ENCODE peak calls at places on chromosomes 4 and X, in four cellular contexts. S is SK-N-SH, W is mammary epithelial cell, N is OCI-LY7. J is an unnamed sample. For H3K36me3, the result is how much of the 10 kb centered on the place peaks cover.

GRCh38 chr4:176742211-176742610 is 50.5 kb downstream of the VEGFC start:
- DNase-seq in S (no peak), N (no peak), W (no peak), J (no peak)

GRCh38 chr4:27123050-27123768 is 262.6 kb downstream of the STIM2 start:
- DNase-seq in N (no peak), W (peak), S (no peak), J (no peak)

GRCh38 chrX:72495041-72495440 is 77.6 kb downstream of the HDAC8 start:
- DNase-seq in S (peak), N (no peak), W (no peak), J (no peak)

GRCh38 chr4:138111462-138112000 is 130.6 kb downstream of the SLC7A11 start:
- DNase-seq in W (peak), S (no peak), N (no peak), J (peak)

GRCh38 chr4:105147226-105148151 is 813 bp downstream of the TET2 start:
- DNase-seq in N (no peak), W (peak), S (peak), J (no peak)

GRCh38 chr4:139876328-139876941 is 210.8 kb downstream of the MGST2 start:
- DNase-seq in S (peak), W (peak), N (no peak), J (no peak)

GRCh38 chrX:45592067-45592466 is 391.4 kb upstream of the DIPK2B start:
- DNase-seq in S (no peak), W (no peak), N (no peak), J (no peak)

GRCh38 chrX:115259238-115259875 is 25.5 kb upstream of the LRCH2 start:
- DNase-seq in N (no peak), S (no peak), W (no peak), J (peak)

GRCh38 chr4:25727711-25728493 is 72.3 kb downstream of the SLC34A2 start:
- DNase-seq in S (no peak), W (peak), N (no peak), J (no peak)

GRCh38 chrX:47645530-47645929 is 4.8 kb downstream of the ELK1 start:
- DNase-seq in W (peak), N (no peak), S (no peak), J (no peak)

GRCh38 chr4:10482913-10483312 is 25.7 kb upstream of the ZNF518B start:
- DNase-seq in N (no peak), W (no peak), S (no peak), J (no peak)

GRCh38 chr4:141130947-141131545 is 2.2 kb downstream of the RNF150 start:
- DNase-seq in N (no peak), W (no peak), S (peak), J (no peak)

GRCh38 chrX:45344597-45344996 is 143.9 kb upstream of the DIPK2B start:
- DNase-seq in W (no peak), N (no peak), S (no peak), J (no peak)

GRCh38 chrX:136457303-136457917 is 30.3 kb upstream of the BRS3 start:
- DNase-seq in S (no peak), N (no peak), W (no peak), J (peak)

GRCh38 chr4:127210877-127211276 is 421.9 kb upstream of the INTU start:
- DNase-seq in W (no peak), N (no peak), S (no peak), J (no peak)

GRCh38 chr4:154004859-154005520 is 216.1 kb upstream of the SFRP2 start:
- DNase-seq in N (no peak), S (no peak), W (peak), J (no peak)

GRCh38 chr4:10273030-10273429 is 156.4 kb upstream of the WDR1 start:
- DNase-seq in S (no peak), N (no peak), W (peak), J (no peak)

GRCh38 chr4:11456441-11456840 is 27.7 kb upstream of the HS3ST1 start:
- DNase-seq in W (no peak), S (no peak), N (no peak), J (no peak)

GRCh38 chrX:39196192-39197102 is 395.2 kb downstream of the MID1IP1 start:
- DNase-seq in N (peak), S (no peak), W (peak), J (no peak)

GRCh38 chrX:118188977-118189376 is 72.4 kb upstream of the KLHL13 start:
- DNase-seq in W (no peak), N (no peak), S (peak), J (no peak)
- H2AFZ ChIP-seq in W (no peak), N (no peak), S (no peak), J (no peak)

GRCh38 chr4:145842224-145842887 is 96.3 kb downstream of the ZNF827 start:
- DNase-seq in N (no peak), S (no peak), W (no peak), J (no peak)
- H3K36me3 ChIP-seq in N (half or more), S (under half), W (under half), J (under half)

DNA sequence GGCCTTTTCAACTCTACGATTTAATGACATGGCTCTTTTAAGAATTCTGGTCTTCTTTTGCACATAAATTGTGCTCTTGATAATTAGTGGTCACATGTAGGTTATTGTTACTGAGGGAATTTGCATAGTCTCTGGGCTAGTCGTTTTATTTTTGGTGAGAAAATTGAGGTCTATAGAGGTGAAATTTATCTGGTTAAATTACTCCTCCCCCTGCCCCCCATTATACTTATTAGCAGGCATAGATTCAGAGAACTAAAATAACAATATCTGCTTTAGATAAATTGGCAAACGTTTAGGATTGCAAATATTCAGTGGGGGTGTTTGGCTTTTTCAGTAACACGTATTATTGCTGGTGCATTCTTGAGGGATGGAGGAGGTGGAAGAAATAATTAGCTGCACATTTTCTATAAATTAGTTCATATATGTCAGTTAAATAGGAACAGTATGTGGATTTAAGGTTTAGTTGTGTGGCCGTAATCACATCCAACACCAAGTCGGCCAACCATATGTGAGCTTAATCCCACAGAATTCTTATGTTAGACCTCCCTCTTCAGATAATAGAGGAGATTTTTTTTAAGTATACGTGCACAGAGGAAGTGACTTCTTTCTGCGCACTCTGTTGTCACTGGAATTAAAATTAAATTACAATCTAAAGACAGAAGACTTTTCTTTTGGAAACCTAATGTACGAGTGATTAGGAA is 1.9 kb downstream of the SEPTIN11 start:
- DNase-seq in W (no peak), S (no peak), N (no peak), J (no peak)
- H2AFZ ChIP-seq in W (peak), S (no peak), N (peak), J (peak)

DNA sequence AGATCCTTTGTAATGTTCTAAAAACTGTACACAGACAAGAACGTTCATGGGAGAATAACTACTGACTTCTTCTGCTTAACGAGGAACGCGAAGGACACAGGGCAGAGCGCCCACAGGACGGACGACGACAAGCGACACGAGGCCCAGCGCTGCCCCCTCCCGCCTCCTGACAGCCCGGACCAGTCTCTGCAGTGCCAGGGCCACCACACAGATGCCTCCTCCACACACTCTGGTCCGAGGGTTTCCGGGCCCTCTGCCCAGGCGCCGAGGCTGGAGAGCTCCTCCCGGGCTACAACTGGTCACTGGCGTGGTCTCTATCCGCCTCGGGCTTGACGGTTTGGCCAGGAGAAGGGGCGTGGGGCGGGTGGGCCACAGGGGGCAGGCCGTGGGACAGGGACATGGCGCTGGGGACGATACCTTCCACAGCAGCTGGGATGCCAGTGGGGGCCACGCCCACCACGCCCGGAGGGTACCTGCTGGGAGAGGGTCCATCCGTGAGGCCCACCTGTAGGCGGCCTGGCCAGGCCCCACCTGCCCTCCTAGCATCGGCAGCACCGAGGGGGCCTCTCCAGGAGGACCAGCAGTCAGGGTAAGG is 36.9 kb downstream of the CTBP1 start:
- DNase-seq in N (no peak), W (no peak), S (no peak), J (no peak)
- H3K36me3 ChIP-seq in N (half or more), W (under half), S (half or more), J (under half)

GRCh38 chr4:1348014-1348513 is 1.1 kb downstream of the UVSSA start:
- DNase-seq in N (no peak), W (no peak), S (no peak), J (no peak)
- H2AFZ ChIP-seq in N (no peak), W (peak), S (no peak), J (peak)

DNA sequence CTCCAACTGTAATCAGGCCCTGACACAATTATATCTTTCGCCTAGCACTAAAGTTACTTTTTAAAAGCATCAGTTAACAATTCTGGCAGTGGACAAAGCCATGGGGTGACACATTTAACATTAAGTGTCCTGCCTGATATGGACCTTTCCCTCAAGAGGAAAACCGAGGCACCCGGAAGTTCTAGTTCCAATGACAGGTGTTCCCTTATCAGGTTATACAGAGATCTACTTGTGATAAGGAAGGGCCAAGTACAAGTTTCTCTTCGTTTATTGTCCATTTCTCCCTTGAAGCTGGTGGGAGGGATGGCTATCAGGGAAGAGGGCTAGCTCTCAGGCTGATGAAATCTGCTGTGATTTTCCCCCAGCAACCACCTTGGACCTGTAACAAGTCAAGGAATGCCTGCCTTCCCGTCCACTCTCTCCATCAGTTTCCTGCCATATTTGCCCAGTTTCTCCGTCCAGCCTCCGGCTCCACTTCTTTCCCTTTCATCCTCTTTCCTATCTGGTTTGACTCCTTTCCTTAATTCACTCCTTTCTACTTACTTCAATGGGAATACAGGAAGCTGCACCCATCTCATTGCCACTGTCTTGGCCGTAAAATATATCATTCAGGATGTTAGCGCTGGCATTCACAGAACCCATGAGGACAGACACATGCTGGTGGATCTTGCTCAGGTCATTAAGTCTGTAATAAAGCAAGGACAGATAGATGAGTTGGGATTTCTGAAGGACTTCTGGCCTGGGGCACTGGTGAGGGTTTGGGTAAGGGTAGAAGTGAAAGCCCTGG is 95.0 kb downstream of the DGKK start:
- DNase-seq in W (no peak), S (no peak), N (no peak), J (no peak)
- H3K36me3 ChIP-seq in W (under half), S (under half), N (under half), J (under half)

J was measured in PC-9.